ENCODE peak calls at places on chromosomes 5 and 9, in eight cellular contexts. One of them, this sample, is unnamed.

GRCh38 chr9:22307013-22307711 is 139.5 kb upstream of the DMRTA1 start:
- DNase-seq in GM12891: no peak
- DNase-seq in AG10803: peak
- DNase-seq in spleen: no peak
- DNase-seq in iPS-NIHi11: peak
- DNase-seq in iris pigment epithelial cell: peak
- DNase-seq in activated CD8-positive, alpha-beta memory T cell treated with anti-CD3 and anti-CD28 coated beads for 1 hour: no peak
- DNase-seq in astrocyte of the spinal cord: peak
- DNase-seq in this sample: peak

GRCh38 chr9:128151343-128152132 is 2.3 kb downstream of the LCN2 start:
- DNase-seq in GM12891: peak
- DNase-seq in AG10803: no peak
- DNase-seq in spleen: peak
- DNase-seq in iPS-NIHi11: no peak
- DNase-seq in iris pigment epithelial cell: no peak
- DNase-seq in activated CD8-positive, alpha-beta memory T cell treated with anti-CD3 and anti-CD28 coated beads for 1 hour: no peak
- DNase-seq in astrocyte of the spinal cord: no peak
- DNase-seq in this sample: no peak

GRCh38 chr5:87243161-87243877 is 24.4 kb upstream of the RASA1 start:
- DNase-seq in GM12891: no peak
- DNase-seq in AG10803: peak
- DNase-seq in spleen: no peak
- DNase-seq in iPS-NIHi11: no peak
- DNase-seq in iris pigment epithelial cell: peak
- DNase-seq in activated CD8-positive, alpha-beta memory T cell treated with anti-CD3 and anti-CD28 coated beads for 1 hour: no peak
- DNase-seq in astrocyte of the spinal cord: peak
- DNase-seq in this sample: peak

GRCh38 chr9:115204827-115205506 is 87.0 kb upstream of the TNC start:
- DNase-seq in GM12891: no peak
- DNase-seq in AG10803: peak
- DNase-seq in spleen: no peak
- DNase-seq in iPS-NIHi11: no peak
- DNase-seq in iris pigment epithelial cell: peak
- DNase-seq in activated CD8-positive, alpha-beta memory T cell treated with anti-CD3 and anti-CD28 coated beads for 1 hour: no peak
- DNase-seq in astrocyte of the spinal cord: peak
- DNase-seq in this sample: peak

GRCh38 chr9:114324492-114324891 is 1.6 kb downstream of the ORM1 start:
- DNase-seq in GM12891: no peak
- DNase-seq in AG10803: no peak
- DNase-seq in spleen: peak
- DNase-seq in iPS-NIHi11: no peak
- DNase-seq in iris pigment epithelial cell: no peak
- DNase-seq in activated CD8-positive, alpha-beta memory T cell treated with anti-CD3 and anti-CD28 coated beads for 1 hour: no peak
- DNase-seq in astrocyte of the spinal cord: no peak
- DNase-seq in this sample: no peak

GRCh38 chr5:38023799-38024198 is 184.0 kb upstream of the GDNF start:
- DNase-seq in GM12891: no peak
- DNase-seq in AG10803: no peak
- DNase-seq in spleen: no peak
- DNase-seq in iPS-NIHi11: no peak
- DNase-seq in iris pigment epithelial cell: no peak
- DNase-seq in activated CD8-positive, alpha-beta memory T cell treated with anti-CD3 and anti-CD28 coated beads for 1 hour: no peak
- DNase-seq in astrocyte of the spinal cord: no peak
- DNase-seq in this sample: peak

GRCh38 chr9:77016526-77017504 is 2.6 kb upstream of the FOXB2 start:
- DNase-seq in GM12891: no peak
- DNase-seq in AG10803: no peak
- DNase-seq in spleen: no peak
- DNase-seq in iPS-NIHi11: peak
- DNase-seq in iris pigment epithelial cell: no peak
- DNase-seq in activated CD8-positive, alpha-beta memory T cell treated with anti-CD3 and anti-CD28 coated beads for 1 hour: no peak
- DNase-seq in astrocyte of the spinal cord: no peak
- DNase-seq in this sample: no peak

GRCh38 chr9:114488398-114489129 is 16.7 kb downstream of the WHRN start:
- DNase-seq in GM12891: no peak
- DNase-seq in AG10803: no peak
- DNase-seq in spleen: no peak
- DNase-seq in iPS-NIHi11: no peak
- DNase-seq in iris pigment epithelial cell: no peak
- DNase-seq in activated CD8-positive, alpha-beta memory T cell treated with anti-CD3 and anti-CD28 coated beads for 1 hour: no peak
- DNase-seq in astrocyte of the spinal cord: no peak
- DNase-seq in this sample: no peak

GRCh38 chr5:137995077-137995746 is 37.7 kb downstream of the FAM13B start:
- DNase-seq in GM12891: no peak
- DNase-seq in AG10803: peak
- DNase-seq in spleen: no peak
- DNase-seq in iPS-NIHi11: peak
- DNase-seq in iris pigment epithelial cell: peak
- DNase-seq in activated CD8-positive, alpha-beta memory T cell treated with anti-CD3 and anti-CD28 coated beads for 1 hour: no peak
- DNase-seq in astrocyte of the spinal cord: peak
- DNase-seq in this sample: peak

GRCh38 chr9:26152350-26152749 is 474.1 kb upstream of the TUSC1 start:
- DNase-seq in GM12891: no peak
- DNase-seq in AG10803: no peak
- DNase-seq in spleen: no peak
- DNase-seq in iPS-NIHi11: no peak
- DNase-seq in iris pigment epithelial cell: no peak
- DNase-seq in activated CD8-positive, alpha-beta memory T cell treated with anti-CD3 and anti-CD28 coated beads for 1 hour: no peak
- DNase-seq in astrocyte of the spinal cord: no peak
- DNase-seq in this sample: no peak

GRCh38 chr5:76626738-76627137 is 3.5 kb upstream of the F2RL2 start:
- DNase-seq in GM12891: no peak
- DNase-seq in AG10803: no peak
- DNase-seq in spleen: no peak
- DNase-seq in iPS-NIHi11: no peak
- DNase-seq in iris pigment epithelial cell: no peak
- DNase-seq in activated CD8-positive, alpha-beta memory T cell treated with anti-CD3 and anti-CD28 coated beads for 1 hour: no peak
- DNase-seq in astrocyte of the spinal cord: no peak
- DNase-seq in this sample: no peak

GRCh38 chr5:121031487-121031886 is 567.4 kb downstream of the PRR16 start:
- DNase-seq in GM12891: no peak
- DNase-seq in AG10803: peak
- DNase-seq in spleen: no peak
- DNase-seq in iPS-NIHi11: no peak
- DNase-seq in iris pigment epithelial cell: peak
- DNase-seq in activated CD8-positive, alpha-beta memory T cell treated with anti-CD3 and anti-CD28 coated beads for 1 hour: no peak
- DNase-seq in astrocyte of the spinal cord: no peak
- DNase-seq in this sample: no peak

GRCh38 chr5:95446560-95447221 is 55.5 kb downstream of the FAM81B start:
- DNase-seq in GM12891: no peak
- DNase-seq in AG10803: peak
- DNase-seq in spleen: no peak
- DNase-seq in iPS-NIHi11: no peak
- DNase-seq in iris pigment epithelial cell: peak
- DNase-seq in activated CD8-positive, alpha-beta memory T cell treated with anti-CD3 and anti-CD28 coated beads for 1 hour: no peak
- DNase-seq in astrocyte of the spinal cord: peak
- DNase-seq in this sample: no peak

GRCh38 chr5:180121799-180122198 is 50.2 kb upstream of the RNF130 start:
- DNase-seq in GM12891: no peak
- DNase-seq in AG10803: no peak
- DNase-seq in spleen: peak
- DNase-seq in iPS-NIHi11: no peak
- DNase-seq in iris pigment epithelial cell: no peak
- DNase-seq in activated CD8-positive, alpha-beta memory T cell treated with anti-CD3 and anti-CD28 coated beads for 1 hour: no peak
- DNase-seq in astrocyte of the spinal cord: no peak
- DNase-seq in this sample: no peak

GRCh38 chr5:170135796-170136490 is 30.2 kb downstream of the FOXI1 start:
- DNase-seq in GM12891: no peak
- DNase-seq in AG10803: no peak
- DNase-seq in spleen: no peak
- DNase-seq in iPS-NIHi11: no peak
- DNase-seq in iris pigment epithelial cell: no peak
- DNase-seq in activated CD8-positive, alpha-beta memory T cell treated with anti-CD3 and anti-CD28 coated beads for 1 hour: no peak
- DNase-seq in astrocyte of the spinal cord: no peak
- DNase-seq in this sample: peak

GRCh38 chr9:130117816-130118632 is 54.2 kb upstream of the NCS1 start:
- DNase-seq in GM12891: no peak
- DNase-seq in AG10803: peak
- DNase-seq in spleen: peak
- DNase-seq in iPS-NIHi11: no peak
- DNase-seq in iris pigment epithelial cell: peak
- DNase-seq in activated CD8-positive, alpha-beta memory T cell treated with anti-CD3 and anti-CD28 coated beads for 1 hour: no peak
- DNase-seq in astrocyte of the spinal cord: peak
- DNase-seq in this sample: peak

This sample was measured in cardiac fibroblast.